ENCODE peak calls at places on chromosomes 16 and 17, in four cellular contexts. V is T47D, G is cardiac muscle cell, A is NCI-H774. L is an unnamed sample.
A peak's percentile ranks its signal among the peaks of the same experiment; 100 is the strongest.

GRCh38 chr17:39744836-39745215 is 7.1 kb downstream of the GRB7 start:
- DNase-seq in A (no peak), V (no peak), G (no peak), L (no peak)

GRCh38 chr17:34672176-34672785 is 92.9 kb downstream of the TMEM132E start:
- DNase-seq in G (no peak), V (no peak), A (no peak), L (no peak)

GRCh38 chr17:72388765-72389473 is 268.1 kb downstream of the SOX9 start:
- DNase-seq in G (peak; percentile 33), V (no peak), A (no peak), L (no peak)

GRCh38 chr17:73645050-73645871 is 1.0 kb upstream of the SDK2 start:
- DNase-seq in V (peak; percentile 70), A (peak; percentile 83), G (peak; percentile 57), L (peak; percentile 56)

GRCh38 chr17:69267219-69267618 is 38.6 kb upstream of the ABCA10 start:
- DNase-seq in V (no peak), A (no peak), G (no peak), L (no peak)

GRCh38 chr17:37500378-37500777 is 10.7 kb downstream of the DUSP14 start:
- DNase-seq in A (no peak), G (no peak), V (no peak), L (no peak)

GRCh38 chr17:14672830-14673229 is 371.9 kb downstream of the HS3ST3B1 start:
- DNase-seq in V (no peak), G (peak; percentile 91), A (no peak), L (no peak)

GRCh38 chr16:82979406-82980111 is 352.8 kb downstream of the CDH13 start:
- DNase-seq in A (no peak), G (no peak), V (no peak), L (no peak)

GRCh38 chr17:42819939-42820535 is 4.0 kb downstream of the BECN1 start:
- DNase-seq in V (no peak), G (peak; percentile 67), A (peak; percentile 74), L (peak; percentile 39)

GRCh38 chr16:66619036-66619435 is 14.5 kb downstream of the CMTM3 start:
- DNase-seq in V (no peak), A (no peak), G (peak; percentile 57), L (no peak)

GRCh38 chr16:25413962-25414361 is 156.3 kb upstream of the ZKSCAN2 start:
- DNase-seq in A (no peak), V (no peak), G (no peak), L (no peak)

GRCh38 chr16:59849716-59850115 is 1115.6 kb upstream of the GOT2 start:
- DNase-seq in G (no peak), A (no peak), V (no peak), L (no peak)

GRCh38 chr17:34511265-34511664 is 68.1 kb upstream of the TMEM132E start:
- DNase-seq in G (peak; percentile 3), V (no peak), A (no peak), L (no peak)

GRCh38 chr16:79061199-79061598 is 539.3 kb downstream of the MAF start:
- DNase-seq in A (no peak), V (no peak), G (no peak), L (peak; percentile 44)

GRCh38 chr17:18301081-18301480 is 13.7 kb downstream of the TOP3A start:
- DNase-seq in A (no peak), V (no peak), G (no peak), L (no peak)

GRCh38 chr16:28192811-28193529 is 18.8 kb downstream of the XPO6 start:
- DNase-seq in G (no peak), A (no peak), V (no peak), L (no peak)

GRCh38 chr17:44220211-44221071 is 966 bp upstream of the UBTF start:
- DNase-seq in A (no peak), V (no peak), G (peak; percentile 71), L (peak; percentile 65)

GRCh38 chr17:44911133-44912001 is 3.9 kb downstream of the GFAP start:
- DNase-seq in V (no peak), A (peak; percentile 40), G (peak; percentile 55), L (peak; percentile 74)

L was measured in thyroid gland.